ENCODE peak calls at places on chromosomes 12 and 14, in ten cellular contexts. L is mammary epithelial cell; Q is brain microvascular endothelial cell; Z is transverse colon; F is heart left ventricle; W is psoas muscle; T is CD4-positive, alpha-beta memory T cell; N is ascending aorta; G is GM12865; Y is neuronal stem cell. P is an unnamed sample.

GRCh38 chr14:93538411-93538810 is 107.7 kb downstream of the UNC79 start:
- DNase-seq in L (peak; percentile 16), Q (no peak), Z (no peak), F (no peak), W (no peak), T (no peak), N (no peak), G (peak; percentile 59), Y (no peak), P (peak; percentile 5)

GRCh38 chr12:22477166-22477893 is 67.0 kb downstream of the C2CD5 start:
- DNase-seq in L (peak; percentile 52), Q (peak; percentile 86), Z (no peak), F (no peak), W (no peak), T (no peak), N (no peak), G (no peak), Y (no peak), P (no peak)

GRCh38 chr12:123150273-123150803 is 552 bp downstream of the PITPNM2 start:
- DNase-seq in L (no peak), Q (no peak), Z (peak; percentile 31), F (peak; percentile 52), W (peak; percentile 64), T (peak; percentile 7), N (no peak), G (no peak), Y (no peak), P (peak; percentile 47)

GRCh38 chr12:52247622-52248540 is 14.8 kb downstream of the KRT7 start:
- DNase-seq in L (no peak), Q (no peak), Z (no peak), F (no peak), W (no peak), T (no peak), N (no peak), G (no peak), Y (no peak), P (no peak)

GRCh38 chr12:120261951-120262851 is 3.3 kb downstream of the PXN start:
- DNase-seq in L (peak; percentile 96), Q (no peak), Z (peak; percentile 46), F (no peak), W (no peak), T (no peak), N (no peak), G (no peak), Y (no peak), P (peak; percentile 60)

GRCh38 chr12:71763682-71764379 is 9.2 kb downstream of the RAB21 start:
- DNase-seq in L (peak; percentile 24), Q (peak; percentile 53), Z (no peak), F (no peak), W (no peak), T (no peak), N (no peak), G (no peak), Y (no peak), P (no peak)

GRCh38 chr14:102935756-102936155 is 13.3 kb downstream of the AMN start:
- DNase-seq in L (no peak), Q (no peak), Z (no peak), F (no peak), W (no peak), T (no peak), N (no peak), G (no peak), Y (no peak), P (no peak)

GRCh38 chr14:32711103-32711680 is 227.5 kb upstream of the NPAS3 start:
- DNase-seq in L (no peak), Q (peak; percentile 63), Z (no peak), F (no peak), W (no peak), T (no peak), N (no peak), G (peak; percentile 54), Y (peak; percentile 39), P (no peak)

GRCh38 chr12:88698471-88698870 is 118.2 kb upstream of the KITLG start:
- DNase-seq in L (no peak), Q (no peak), Z (no peak), F (no peak), W (no peak), T (no peak), N (no peak), G (no peak), Y (no peak), P (no peak)

DNA sequence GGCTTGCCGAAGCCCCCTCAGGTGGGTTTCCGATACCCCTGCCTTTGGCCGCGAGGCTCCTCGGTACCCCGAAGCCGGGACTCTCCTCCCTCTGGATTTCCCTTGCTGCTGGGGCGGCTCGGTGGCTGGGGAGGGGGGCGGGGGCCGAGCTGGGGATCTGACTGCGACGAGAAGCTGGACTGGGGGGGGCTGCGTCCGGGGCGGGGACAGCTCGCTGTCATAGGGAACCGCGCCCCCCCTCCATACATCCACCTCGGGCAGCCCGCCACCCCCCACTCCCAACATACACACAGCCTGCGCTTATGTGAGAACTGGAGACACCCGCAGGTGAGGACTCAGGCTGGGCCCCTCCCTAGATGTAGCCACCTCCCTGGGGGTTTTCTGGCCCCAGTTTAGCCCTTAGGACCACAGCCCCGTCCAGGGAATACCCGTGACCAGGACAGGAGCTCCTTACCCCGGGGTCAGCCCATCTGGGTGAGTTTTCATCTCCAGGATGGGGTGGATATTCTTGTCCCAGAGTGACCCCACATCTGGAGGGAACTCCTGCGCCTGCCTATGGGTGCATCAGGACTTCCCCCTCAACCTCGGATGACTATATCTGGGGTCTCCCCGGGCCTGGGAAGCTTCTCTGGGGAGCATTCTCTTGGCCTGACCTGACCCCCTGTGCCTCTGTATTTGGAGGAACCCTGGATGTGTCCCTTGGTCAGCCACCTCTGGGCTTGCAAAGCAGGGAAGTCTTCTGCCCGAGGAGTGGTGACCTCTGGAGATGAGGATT is 687 bp downstream of the ASIC1 start:
- DNase-seq in L (no peak), Q (no peak), Z (no peak), F (no peak), W (no peak), T (no peak), N (no peak), G (no peak), Y (no peak), P (no peak)
- H3K4me3 ChIP-seq in L (peak overlapping the region; percentile 71), Q (peak overlapping the region; percentile 59), Z (peak overlapping the region; percentile 54), F (peak overlapping the region; percentile 86), W (peak overlapping the region; percentile 79), T (no peak overlapping the region), N (peak overlapping the region; percentile 73), G (peak overlapping the region; percentile 37), Y (peak overlapping the region; percentile 90), P (peak overlapping the region; percentile 57)

GRCh38 chr14:56903304-56904021 is 93.2 kb upstream of the OTX2 start:
- DNase-seq in L (no peak), Q (no peak), Z (no peak), F (no peak), W (no peak), T (no peak), N (no peak), G (no peak), Y (no peak), P (no peak)
- H3K4me3 ChIP-seq in L (no peak overlapping the region), Q (no peak overlapping the region), Z (no peak overlapping the region), F (no peak overlapping the region), W (no peak overlapping the region), T (no peak overlapping the region), N (no peak overlapping the region), G (no peak overlapping the region), Y (no peak overlapping the region), P (no peak overlapping the region)

GRCh38 chr14:100710391-100711116 is 16.1 kb upstream of the DLK1 start:
- DNase-seq in L (no peak), Q (no peak), Z (no peak), F (no peak), W (no peak), T (no peak), N (no peak), G (no peak), Y (no peak), P (no peak)

GRCh38 chr14:100711117-100711462 is 15.6 kb upstream of the DLK1 start:
- DNase-seq in L (no peak), Q (no peak), Z (no peak), F (no peak), W (peak; percentile 34), T (no peak), N (no peak), G (no peak), Y (no peak), P (no peak)

GRCh38 chr14:100708349-100709217 is 18.1 kb upstream of the DLK1 start:
- DNase-seq in L (no peak), Q (no peak), Z (peak; percentile 56), F (peak; percentile 67), W (peak; percentile 53), T (no peak), N (no peak), G (no peak), Y (no peak), P (no peak)

GRCh38 chr14:100709956-100710284 is 16.8 kb upstream of the DLK1 start:
- DNase-seq in L (no peak), Q (no peak), Z (no peak), F (no peak), W (no peak), T (no peak), N (no peak), G (no peak), Y (no peak), P (no peak)

DNA sequence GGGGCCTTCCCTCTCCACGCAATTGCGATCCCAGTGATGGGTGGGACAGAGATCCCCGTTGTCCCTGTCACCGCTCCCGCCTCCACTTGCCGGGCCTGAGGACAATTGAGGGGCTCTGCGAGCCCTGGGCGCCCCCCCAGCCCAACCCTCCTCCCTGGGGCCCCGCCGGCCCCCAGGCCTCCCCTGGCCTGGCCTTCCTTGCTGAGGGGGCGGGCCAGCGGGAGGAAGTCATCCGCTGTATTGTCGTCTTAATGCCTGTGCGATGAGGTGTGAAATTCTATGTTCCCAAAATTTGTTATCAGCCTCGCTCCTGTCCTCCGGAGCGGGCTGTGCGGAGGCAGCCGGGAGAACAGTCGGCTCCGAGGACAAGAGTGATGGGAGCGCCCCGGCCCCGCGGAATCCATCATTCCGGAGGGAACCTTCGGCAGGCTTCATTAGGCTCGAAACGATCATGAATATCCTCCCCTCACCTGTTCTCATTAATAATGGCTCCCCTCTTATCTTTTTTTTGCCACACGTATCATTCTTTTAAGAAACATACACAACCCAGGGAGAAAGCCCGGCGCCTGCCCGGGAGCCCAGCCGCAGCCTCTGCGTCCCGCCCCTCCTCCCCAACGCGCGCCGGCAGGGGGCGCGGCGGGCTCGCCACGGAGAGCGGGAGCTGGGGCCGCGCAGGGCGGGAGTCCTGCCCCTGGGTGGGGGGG is 17.3 kb upstream of the DLK1 start:
- DNase-seq in L (no peak), Q (no peak), Z (no peak), F (peak; percentile 43), W (no peak), T (no peak), N (no peak), G (no peak), Y (no peak), P (no peak)
- H3K4me3 ChIP-seq in L (no peak overlapping the region), Q (peak overlapping the region; percentile 27), Z (peak overlapping the region; percentile 3), F (peak overlapping the region; percentile 41), W (peak overlapping the region; percentile 38), T (no peak overlapping the region), N (peak overlapping the region; percentile 36), G (no peak overlapping the region), Y (no peak overlapping the region), P (no peak overlapping the region)

DNA sequence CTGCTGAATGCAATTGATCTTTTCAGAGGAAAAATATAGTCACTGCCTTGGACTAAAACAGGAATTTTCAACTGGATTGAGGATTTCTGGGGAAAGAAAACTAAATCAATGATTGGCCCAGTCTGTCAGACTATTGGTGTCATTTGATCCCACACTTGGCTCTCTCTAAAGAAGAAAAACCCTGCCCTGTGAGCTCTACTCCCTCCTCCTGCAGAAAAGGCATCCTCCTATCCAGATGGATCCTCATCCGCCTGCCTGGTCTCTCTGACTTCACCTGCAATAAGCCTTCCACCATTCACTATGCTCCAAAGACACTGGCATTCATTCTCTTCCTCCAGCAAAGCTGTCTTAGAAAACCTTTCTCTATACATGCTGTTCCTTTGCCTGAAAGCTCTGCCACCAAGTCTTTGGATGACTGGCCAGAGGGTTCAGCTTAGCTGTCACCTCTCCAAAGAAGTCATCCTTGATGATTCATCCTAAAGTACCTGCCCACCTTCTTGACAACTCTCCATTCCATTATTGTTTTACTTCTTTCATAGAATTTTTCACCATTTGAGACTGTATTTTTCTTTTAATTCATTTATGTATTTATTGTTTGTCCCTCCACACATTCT is 127.6 kb upstream of the CAND1 start:
- DNase-seq in L (no peak), Q (no peak), Z (no peak), F (no peak), W (no peak), T (no peak), N (no peak), G (no peak), Y (no peak), P (no peak)
- H3K4me3 ChIP-seq in L (no peak overlapping the region), Q (no peak overlapping the region), Z (no peak overlapping the region), F (no peak overlapping the region), W (no peak overlapping the region), T (no peak overlapping the region), N (no peak overlapping the region), G (no peak overlapping the region), Y (no peak overlapping the region), P (no peak overlapping the region)